ENCODE peak calls at places on chromosome 1, in ten cellular contexts. One of them, this sample, is unnamed.

GRCh38 chr1:212471891-212472675 is 39.4 kb downstream of the NENF start:
- DNase-seq in HS-27A: no peak
- DNase-seq in putamen: no peak
- DNase-seq in anterior cingulate cortex: no peak
- DNase-seq in hippocampal formation: no peak
- DNase-seq in HEK293T: no peak
- DNase-seq in glutamatergic neuron: no peak
- DNase-seq in RPMI8226: no peak
- DNase-seq in left ventricle myocardium inferior: no peak
- DNase-seq in Right ventricle myocardium superior: no peak
- DNase-seq in this sample: no peak

GRCh38 chr1:44250113-44250781 is 37.0 kb downstream of the DMAP1 start:
- DNase-seq in putamen: no peak
- DNase-seq in HS-27A: no peak
- DNase-seq in hippocampal formation: no peak
- DNase-seq in HEK293T: no peak
- DNase-seq in Right ventricle myocardium superior: peak; percentile 66
- DNase-seq in left ventricle myocardium inferior: peak; percentile 51
- DNase-seq in RPMI8226: no peak
- DNase-seq in glutamatergic neuron: no peak
- DNase-seq in anterior cingulate cortex: no peak
- DNase-seq in this sample: no peak

GRCh38 chr1:23384312-23385058 is 14.8 kb upstream of the ZNF436 start:
- DNase-seq in HEK293T: no peak
- DNase-seq in glutamatergic neuron: no peak
- DNase-seq in anterior cingulate cortex: no peak
- DNase-seq in Right ventricle myocardium superior: no peak
- DNase-seq in RPMI8226: peak; percentile 42
- DNase-seq in left ventricle myocardium inferior: no peak
- DNase-seq in HS-27A: no peak
- DNase-seq in hippocampal formation: no peak
- DNase-seq in putamen: no peak
- DNase-seq in this sample: no peak

GRCh38 chr1:32816676-32817158 is 441 bp downstream of the YARS1 start:
- DNase-seq in HS-27A: no peak
- DNase-seq in RPMI8226: no peak
- DNase-seq in HEK293T: peak; percentile 39
- DNase-seq in Right ventricle myocardium superior: no peak
- DNase-seq in putamen: no peak
- DNase-seq in glutamatergic neuron: no peak
- DNase-seq in left ventricle myocardium inferior: no peak
- DNase-seq in hippocampal formation: peak; percentile 31
- DNase-seq in anterior cingulate cortex: no peak
- DNase-seq in this sample: no peak

GRCh38 chr1:61226791-61227567 is 144.6 kb downstream of the NFIA start:
- DNase-seq in left ventricle myocardium inferior: no peak
- DNase-seq in hippocampal formation: no peak
- DNase-seq in glutamatergic neuron: peak; percentile 41
- DNase-seq in anterior cingulate cortex: no peak
- DNase-seq in putamen: no peak
- DNase-seq in RPMI8226: peak; percentile 81
- DNase-seq in Right ventricle myocardium superior: no peak
- DNase-seq in HS-27A: no peak
- DNase-seq in HEK293T: no peak
- DNase-seq in this sample: no peak

GRCh38 chr1:234943801-234944402 is 184.7 kb downstream of the TOMM20 start:
- DNase-seq in HEK293T: no peak
- DNase-seq in HS-27A: no peak
- DNase-seq in hippocampal formation: no peak
- DNase-seq in left ventricle myocardium inferior: no peak
- DNase-seq in Right ventricle myocardium superior: no peak
- DNase-seq in putamen: no peak
- DNase-seq in anterior cingulate cortex: no peak
- DNase-seq in glutamatergic neuron: no peak
- DNase-seq in RPMI8226: no peak
- DNase-seq in this sample: no peak

GRCh38 chr1:180167721-180168467 is 13.2 kb downstream of the QSOX1 start:
- DNase-seq in HEK293T: no peak
- DNase-seq in HS-27A: no peak
- DNase-seq in anterior cingulate cortex: no peak
- DNase-seq in RPMI8226: no peak
- DNase-seq in left ventricle myocardium inferior: no peak
- DNase-seq in Right ventricle myocardium superior: no peak
- DNase-seq in glutamatergic neuron: no peak
- DNase-seq in hippocampal formation: no peak
- DNase-seq in putamen: no peak
- DNase-seq in this sample: no peak

GRCh38 chr1:77494036-77494435 is 188.4 kb downstream of the ZZZ3 start:
- DNase-seq in glutamatergic neuron: no peak
- DNase-seq in RPMI8226: no peak
- DNase-seq in HEK293T: no peak
- DNase-seq in anterior cingulate cortex: no peak
- DNase-seq in hippocampal formation: no peak
- DNase-seq in putamen: no peak
- DNase-seq in Right ventricle myocardium superior: no peak
- DNase-seq in left ventricle myocardium inferior: no peak
- DNase-seq in HS-27A: no peak
- DNase-seq in this sample: no peak

GRCh38 chr1:51583532-51583931 is 33.4 kb upstream of the OSBPL9 start:
- DNase-seq in putamen: peak; percentile 95
- DNase-seq in HS-27A: no peak
- DNase-seq in glutamatergic neuron: no peak
- DNase-seq in left ventricle myocardium inferior: peak; percentile 84
- DNase-seq in Right ventricle myocardium superior: peak; percentile 91
- DNase-seq in HEK293T: no peak
- DNase-seq in RPMI8226: no peak
- DNase-seq in hippocampal formation: peak; percentile 83
- DNase-seq in anterior cingulate cortex: peak; percentile 69
- DNase-seq in this sample: no peak